ENCODE peak calls at places on chromosomes 7 and 10, in six cellular contexts. R is HCT116, C is astrocyte, E is GM13977, W is MCF 10A, N is nephron progenitor cell. A is an unnamed sample.

GRCh38 chr10:129918836-129919235 is 45.2 kb downstream of the EBF3 start:
- DNase-seq in R (no peak), C (no peak), E (no peak), W (no peak), N (no peak), A (no peak)

GRCh38 chr7:79951415-79951814 is 183.2 kb upstream of the GNAI1 start:
- DNase-seq in R (no peak), C (no peak), E (no peak), W (no peak), N (no peak), A (no peak)

GRCh38 chr10:130935051-130935450 is 376.5 kb downstream of the TCERG1L start:
- DNase-seq in R (no peak), C (no peak), E (no peak), W (no peak), N (no peak), A (no peak)

GRCh38 chr7:7292608-7293007 is 110.3 kb downstream of the C1GALT1 start:
- DNase-seq in R (no peak), C (no peak), E (no peak), W (no peak), N (no peak), A (no peak)

GRCh38 chr10:86316274-86316835 is 50.2 kb downstream of the GRID1 start:
- DNase-seq in R (no peak), C (no peak), E (no peak), W (no peak), N (no peak), A (no peak)

GRCh38 chr10:35910234-35910633 is 268.1 kb upstream of the FZD8 start:
- DNase-seq in R (no peak), C (peak), E (no peak), W (peak), N (no peak), A (peak)

GRCh38 chr10:88702848-88703597 is 3.0 kb upstream of the LIPK start:
- DNase-seq in R (peak), C (peak), E (no peak), W (peak), N (no peak), A (peak)

GRCh38 chr7:123844712-123845219 is at the start of gene HYAL4:
- DNase-seq in R (no peak), C (no peak), E (no peak), W (no peak), N (no peak), A (peak)

GRCh38 chr10:103660364-103661197 is 167.1 kb downstream of the NEURL1 start:
- DNase-seq in R (no peak), C (no peak), E (peak), W (peak), N (no peak), A (peak)

GRCh38 chr7:142482899-142483658 is 225.2 kb upstream of the PRSS58 start:
- DNase-seq in R (peak), C (no peak), E (peak), W (peak), N (peak), A (peak)

GRCh38 chr7:142483659-142484317 is 225.9 kb upstream of the PRSS58 start:
- DNase-seq in R (no peak), C (no peak), E (no peak), W (no peak), N (no peak), A (no peak)

GRCh38 chr7:142485617-142486226 is 227.9 kb upstream of the PRSS58 start:
- DNase-seq in R (no peak), C (no peak), E (no peak), W (peak), N (peak), A (no peak)

GRCh38 chr7:142478479-142479220 is 220.8 kb upstream of the PRSS58 start:
- DNase-seq in R (peak), C (no peak), E (peak), W (peak), N (no peak), A (peak)

GRCh38 chr7:142481548-142481947 is 223.7 kb upstream of the PRSS58 start:
- DNase-seq in R (no peak), C (no peak), E (no peak), W (no peak), N (no peak), A (no peak)
- TF ChIP-seq CTCF in R (peak), C (peak), E (no peak), W (no peak), N (no peak), A (peak)

GRCh38 chr7:21251166-21251806 is 176.6 kb upstream of the SP4 start:
- DNase-seq in R (no peak), C (no peak), E (no peak), W (no peak), N (no peak), A (no peak)
- TF ChIP-seq CTCF in R (no peak), C (no peak), E (no peak), W (peak), N (no peak), A (no peak)

GRCh38 chr10:97179311-97179710 is 6.4 kb downstream of the SLIT1 start:
- DNase-seq in R (no peak), C (no peak), E (no peak), W (no peak), N (no peak), A (no peak)

GRCh38 chr10:97180367-97180763 is 5.4 kb downstream of the SLIT1 start:
- DNase-seq in R (no peak), C (no peak), E (no peak), W (no peak), N (no peak), A (no peak)

GRCh38 chr10:97180986-97181385 is 4.8 kb downstream of the SLIT1 start:
- DNase-seq in R (no peak), C (no peak), E (no peak), W (no peak), N (no peak), A (no peak)

GRCh38 chr10:97178074-97178473 is 7.7 kb downstream of the SLIT1 start:
- DNase-seq in R (no peak), C (no peak), E (no peak), W (no peak), N (no peak), A (no peak)

GRCh38 chr10:97179731-97180366 is 5.9 kb downstream of the SLIT1 start:
- DNase-seq in R (no peak), C (no peak), E (no peak), W (no peak), N (peak), A (no peak)
- TF ChIP-seq CTCF in R (peak), C (no peak), E (peak), W (no peak), N (peak), A (no peak)

DNA sequence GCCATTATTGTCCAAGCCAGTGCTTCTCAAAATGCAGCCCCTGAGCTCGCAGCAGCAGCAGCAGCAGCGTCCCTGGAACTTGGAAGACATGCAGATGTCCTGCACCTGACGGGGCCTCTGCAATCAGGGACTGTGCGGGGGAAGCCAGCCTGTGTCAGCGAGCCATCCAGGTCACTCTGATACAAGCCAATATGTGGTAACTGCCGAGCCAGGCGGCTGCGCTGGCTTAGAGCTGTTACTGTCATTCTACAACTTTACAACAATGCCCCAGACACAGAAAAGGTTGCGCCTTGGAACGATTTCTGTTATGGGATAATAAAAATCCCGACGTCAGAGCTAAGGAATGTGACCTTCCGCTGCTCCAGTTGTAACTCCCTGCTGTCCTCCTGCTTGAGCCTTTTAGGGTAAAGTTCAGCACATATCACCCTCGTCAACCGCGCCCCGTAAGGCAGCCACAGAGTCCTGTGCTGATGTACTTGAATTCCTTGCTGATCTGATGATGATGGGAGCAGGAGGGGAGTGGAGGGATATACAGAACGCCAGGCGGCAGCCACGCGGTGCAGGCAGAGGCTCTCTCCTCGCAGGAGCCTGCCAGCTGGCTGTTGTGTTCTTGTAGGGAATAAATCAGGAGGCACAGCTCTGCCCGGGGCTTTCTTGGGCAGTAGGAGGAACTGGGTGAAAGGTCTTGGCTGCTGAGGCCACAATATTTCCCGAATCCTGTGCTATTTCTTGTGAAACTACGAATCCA is 20.0 kb upstream of the CRYGN start:
- DNase-seq in R (peak), C (peak), E (no peak), W (peak), N (peak), A (peak)
- TF ChIP-seq CTCF in R (no peak), C (no peak), E (no peak), W (peak), N (no peak), A (no peak)

GRCh38 chr7:37027557-37028341 is 303.5 kb upstream of the AOAH start:
- DNase-seq in R (peak), C (no peak), E (no peak), W (peak), N (no peak), A (no peak)
- TF ChIP-seq CTCF in R (no peak), C (no peak), E (peak), W (no peak), N (no peak), A (no peak)

GRCh38 chr7:35430547-35431153 is 176.8 kb upstream of the TBX20 start:
- DNase-seq in R (peak), C (no peak), E (no peak), W (peak), N (no peak), A (peak)
- TF ChIP-seq CTCF in R (peak), C (no peak), E (peak), W (peak), N (peak), A (peak)

GRCh38 chr7:23403970-23404369 is 66.3 kb downstream of the IGF2BP3 start:
- DNase-seq in R (no peak), C (no peak), E (no peak), W (no peak), N (no peak), A (no peak)
- TF ChIP-seq CTCF in R (no peak), C (no peak), E (no peak), W (no peak), N (no peak), A (no peak)

DNA sequence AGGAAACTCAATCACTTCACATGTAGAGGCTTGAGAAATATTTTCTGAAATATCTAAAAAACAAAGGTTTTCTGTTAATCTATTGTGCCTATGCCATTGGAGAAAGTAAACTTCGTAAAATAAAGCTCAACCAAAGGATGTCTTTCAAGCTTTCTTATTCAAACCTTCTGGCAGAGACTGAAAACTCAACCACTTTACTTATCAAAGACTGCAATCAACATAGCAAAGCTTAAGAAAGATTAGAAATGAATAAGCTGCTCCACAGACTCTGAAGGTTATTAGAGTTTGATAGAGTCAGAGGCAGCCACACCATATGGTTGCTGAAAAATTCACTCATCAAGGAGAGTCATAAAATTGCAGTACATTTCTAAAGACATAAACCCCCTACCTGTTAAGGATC is 245.8 kb upstream of the MEOX2 start:
- DNase-seq in R (no peak), C (no peak), E (no peak), W (no peak), N (no peak), A (no peak)
- TF ChIP-seq CTCF in R (no peak), C (no peak), E (no peak), W (no peak), N (no peak), A (no peak)

A was measured in mammary epithelial cell.